ENCODE peak calls at places on chromosomes 7 and 10, in eight cellular contexts. One of them, this sample, is unnamed.

GRCh38 chr10:43822509-43823236 is 174.0 kb upstream of the ZNF32 start:
- DNase-seq in tibial nerve: no peak
- DNase-seq in neuronal stem cell: no peak
- DNase-seq in HCT116: no peak
- DNase-seq in IMR-90: no peak
- DNase-seq in heart right ventricle: no peak
- DNase-seq in brain microvascular endothelial cell: no peak
- DNase-seq in coronary artery: no peak
- DNase-seq in this sample: no peak

GRCh38 chr10:27865221-27865635 is 119.6 kb upstream of the MKX start:
- DNase-seq in HCT116: peak; percentile 7
- DNase-seq in brain microvascular endothelial cell: no peak
- DNase-seq in coronary artery: no peak
- DNase-seq in heart right ventricle: no peak
- DNase-seq in tibial nerve: no peak
- DNase-seq in neuronal stem cell: no peak
- DNase-seq in IMR-90: peak; percentile 23
- DNase-seq in this sample: no peak

GRCh38 chr7:105205592-105206211 is 183.0 kb downstream of the SRPK2 start:
- DNase-seq in HCT116: no peak
- DNase-seq in IMR-90: no peak
- DNase-seq in brain microvascular endothelial cell: no peak
- DNase-seq in coronary artery: no peak
- DNase-seq in tibial nerve: no peak
- DNase-seq in heart right ventricle: no peak
- DNase-seq in neuronal stem cell: no peak
- DNase-seq in this sample: no peak

GRCh38 chr7:74656421-74656910 is 1.1 kb upstream of the GTF2I start:
- DNase-seq in tibial nerve: peak; percentile 39
- DNase-seq in heart right ventricle: peak; percentile 63
- DNase-seq in brain microvascular endothelial cell: no peak
- DNase-seq in HCT116: no peak
- DNase-seq in neuronal stem cell: no peak
- DNase-seq in coronary artery: no peak
- DNase-seq in IMR-90: no peak
- DNase-seq in this sample: no peak

GRCh38 chr7:151897201-151897711 is 20.3 kb upstream of the PRKAG2 start:
- DNase-seq in HCT116: no peak
- DNase-seq in neuronal stem cell: no peak
- DNase-seq in coronary artery: peak; percentile 47
- DNase-seq in tibial nerve: no peak
- DNase-seq in brain microvascular endothelial cell: no peak
- DNase-seq in IMR-90: no peak
- DNase-seq in heart right ventricle: no peak
- DNase-seq in this sample: no peak

GRCh38 chr10:3411044-3411443 is 238.5 kb upstream of the PITRM1 start:
- DNase-seq in neuronal stem cell: no peak
- DNase-seq in IMR-90: no peak
- DNase-seq in tibial nerve: no peak
- DNase-seq in heart right ventricle: no peak
- DNase-seq in brain microvascular endothelial cell: no peak
- DNase-seq in coronary artery: no peak
- DNase-seq in HCT116: no peak
- DNase-seq in this sample: no peak

GRCh38 chr7:129890090-129890489 is 62.7 kb downstream of the UBE2H start:
- DNase-seq in coronary artery: no peak
- DNase-seq in HCT116: no peak
- DNase-seq in neuronal stem cell: no peak
- DNase-seq in IMR-90: no peak
- DNase-seq in brain microvascular endothelial cell: no peak
- DNase-seq in tibial nerve: no peak
- DNase-seq in heart right ventricle: no peak
- DNase-seq in this sample: no peak

GRCh38 chr10:58217612-58218011 is 50.1 kb downstream of the IPMK start:
- DNase-seq in tibial nerve: no peak
- DNase-seq in HCT116: no peak
- DNase-seq in brain microvascular endothelial cell: no peak
- DNase-seq in IMR-90: peak; percentile 44
- DNase-seq in neuronal stem cell: no peak
- DNase-seq in heart right ventricle: no peak
- DNase-seq in coronary artery: no peak
- DNase-seq in this sample: no peak

GRCh38 chr7:2142386-2142785 is 90.4 kb downstream of the MAD1L1 start:
- DNase-seq in tibial nerve: no peak
- DNase-seq in heart right ventricle: peak; percentile 70
- DNase-seq in HCT116: no peak
- DNase-seq in brain microvascular endothelial cell: no peak
- DNase-seq in IMR-90: no peak
- DNase-seq in coronary artery: no peak
- DNase-seq in neuronal stem cell: no peak
- DNase-seq in this sample: no peak

GRCh38 chr7:26664735-26665420 is 199.5 kb downstream of the SKAP2 start:
- DNase-seq in IMR-90: peak; percentile 25
- DNase-seq in brain microvascular endothelial cell: no peak
- DNase-seq in tibial nerve: no peak
- DNase-seq in coronary artery: no peak
- DNase-seq in neuronal stem cell: no peak
- DNase-seq in heart right ventricle: no peak
- DNase-seq in HCT116: no peak
- DNase-seq in this sample: no peak

GRCh38 chr7:122984021-122984420 is 11.5 kb downstream of the TAS2R16 start:
- DNase-seq in coronary artery: no peak
- DNase-seq in tibial nerve: no peak
- DNase-seq in HCT116: no peak
- DNase-seq in heart right ventricle: no peak
- DNase-seq in neuronal stem cell: no peak
- DNase-seq in brain microvascular endothelial cell: no peak
- DNase-seq in IMR-90: no peak
- DNase-seq in this sample: no peak

GRCh38 chr7:33261585-33261984 is 132.2 kb downstream of the BBS9 start:
- DNase-seq in brain microvascular endothelial cell: peak; percentile 32
- DNase-seq in neuronal stem cell: no peak
- DNase-seq in tibial nerve: no peak
- DNase-seq in HCT116: no peak
- DNase-seq in coronary artery: no peak
- DNase-seq in heart right ventricle: no peak
- DNase-seq in IMR-90: peak; percentile 53
- DNase-seq in this sample: no peak

GRCh38 chr10:15262036-15262713 is 93.7 kb upstream of the NMT2 start:
- DNase-seq in heart right ventricle: no peak
- DNase-seq in coronary artery: no peak
- DNase-seq in IMR-90: peak; percentile 20
- DNase-seq in brain microvascular endothelial cell: no peak
- DNase-seq in HCT116: no peak
- DNase-seq in neuronal stem cell: no peak
- DNase-seq in tibial nerve: peak; percentile 41
- DNase-seq in this sample: no peak

GRCh38 chr10:13920031-13920430 is 333.3 kb downstream of the PRPF18 start:
- DNase-seq in IMR-90: peak; percentile 10
- DNase-seq in brain microvascular endothelial cell: no peak
- DNase-seq in HCT116: no peak
- DNase-seq in coronary artery: no peak
- DNase-seq in tibial nerve: no peak
- DNase-seq in neuronal stem cell: no peak
- DNase-seq in heart right ventricle: no peak
- DNase-seq in this sample: no peak

GRCh38 chr7:129530881-129531391 is 28.6 kb downstream of the SMKR1 start:
- DNase-seq in IMR-90: peak; percentile 80
- DNase-seq in brain microvascular endothelial cell: peak; percentile 39
- DNase-seq in heart right ventricle: no peak
- DNase-seq in tibial nerve: no peak
- DNase-seq in neuronal stem cell: no peak
- DNase-seq in coronary artery: no peak
- DNase-seq in HCT116: peak; percentile 72
- DNase-seq in this sample: no peak

GRCh38 chr10:127882801-127883459 is 9.8 kb downstream of the CLRN3 start:
- DNase-seq in neuronal stem cell: no peak
- DNase-seq in brain microvascular endothelial cell: no peak
- DNase-seq in tibial nerve: no peak
- DNase-seq in HCT116: no peak
- DNase-seq in coronary artery: no peak
- DNase-seq in IMR-90: no peak
- DNase-seq in heart right ventricle: no peak
- DNase-seq in this sample: no peak

GRCh38 chr10:127880557-127880956 is 12.2 kb downstream of the CLRN3 start:
- DNase-seq in IMR-90: no peak
- DNase-seq in brain microvascular endothelial cell: no peak
- DNase-seq in neuronal stem cell: no peak
- DNase-seq in tibial nerve: peak; percentile 26
- DNase-seq in HCT116: no peak
- DNase-seq in heart right ventricle: no peak
- DNase-seq in coronary artery: no peak
- DNase-seq in this sample: no peak

GRCh38 chr10:127882391-127882790 is 10.3 kb downstream of the CLRN3 start:
- DNase-seq in brain microvascular endothelial cell: no peak
- DNase-seq in IMR-90: no peak
- DNase-seq in neuronal stem cell: no peak
- DNase-seq in HCT116: no peak
- DNase-seq in heart right ventricle: no peak
- DNase-seq in coronary artery: no peak
- DNase-seq in tibial nerve: no peak
- DNase-seq in this sample: no peak

GRCh38 chr10:127883516-127883915 is 9.2 kb downstream of the CLRN3 start:
- DNase-seq in HCT116: no peak
- DNase-seq in neuronal stem cell: no peak
- DNase-seq in brain microvascular endothelial cell: no peak
- DNase-seq in IMR-90: no peak
- DNase-seq in heart right ventricle: no peak
- DNase-seq in tibial nerve: no peak
- DNase-seq in coronary artery: no peak
- DNase-seq in this sample: peak; percentile 91

GRCh38 chr10:127881262-127881661 is 11.5 kb downstream of the CLRN3 start:
- DNase-seq in tibial nerve: no peak
- DNase-seq in heart right ventricle: no peak
- DNase-seq in brain microvascular endothelial cell: no peak
- DNase-seq in HCT116: no peak
- DNase-seq in neuronal stem cell: no peak
- DNase-seq in coronary artery: no peak
- DNase-seq in IMR-90: no peak
- DNase-seq in this sample: no peak
- H3K27ac ChIP-seq in tibial nerve: no peak overlapping the region
- H3K27ac ChIP-seq in heart right ventricle: no peak overlapping the region
- H3K27ac ChIP-seq in brain microvascular endothelial cell: no peak overlapping the region
- H3K27ac ChIP-seq in HCT116: no peak overlapping the region
- H3K27ac ChIP-seq in neuronal stem cell: no peak overlapping the region
- H3K27ac ChIP-seq in coronary artery: peak overlapping the region; percentile 75
- H3K27ac ChIP-seq in IMR-90: no peak overlapping the region
- H3K27ac ChIP-seq in this sample: no peak overlapping the region

GRCh38 chr7:670501-671390 is 55.8 kb upstream of the DNAAF5 start:
- DNase-seq in IMR-90: no peak
- DNase-seq in neuronal stem cell: no peak
- DNase-seq in tibial nerve: no peak
- DNase-seq in brain microvascular endothelial cell: no peak
- DNase-seq in heart right ventricle: no peak
- DNase-seq in coronary artery: no peak
- DNase-seq in HCT116: no peak
- DNase-seq in this sample: no peak

GRCh38 chr7:666454-667292 is 59.8 kb upstream of the DNAAF5 start:
- DNase-seq in tibial nerve: no peak
- DNase-seq in coronary artery: no peak
- DNase-seq in neuronal stem cell: no peak
- DNase-seq in IMR-90: no peak
- DNase-seq in HCT116: no peak
- DNase-seq in heart right ventricle: no peak
- DNase-seq in brain microvascular endothelial cell: no peak
- DNase-seq in this sample: no peak

GRCh38 chr7:668958-669357 is 57.5 kb upstream of the DNAAF5 start:
- DNase-seq in HCT116: no peak
- DNase-seq in tibial nerve: no peak
- DNase-seq in neuronal stem cell: no peak
- DNase-seq in coronary artery: no peak
- DNase-seq in brain microvascular endothelial cell: no peak
- DNase-seq in IMR-90: no peak
- DNase-seq in heart right ventricle: no peak
- DNase-seq in this sample: no peak

GRCh38 chr7:665751-666453 is 60.6 kb upstream of the DNAAF5 start:
- DNase-seq in coronary artery: no peak
- DNase-seq in HCT116: no peak
- DNase-seq in tibial nerve: no peak
- DNase-seq in brain microvascular endothelial cell: no peak
- DNase-seq in IMR-90: no peak
- DNase-seq in heart right ventricle: peak; percentile 70
- DNase-seq in neuronal stem cell: no peak
- DNase-seq in this sample: no peak

GRCh38 chr7:668139-668871 is 58.2 kb upstream of the DNAAF5 start:
- DNase-seq in tibial nerve: peak; percentile 38
- DNase-seq in coronary artery: peak; percentile 78
- DNase-seq in neuronal stem cell: no peak
- DNase-seq in HCT116: no peak
- DNase-seq in IMR-90: peak; percentile 85
- DNase-seq in heart right ventricle: no peak
- DNase-seq in brain microvascular endothelial cell: peak; percentile 29
- DNase-seq in this sample: no peak
- H3K4me3 ChIP-seq in tibial nerve: no peak overlapping the region
- H3K4me3 ChIP-seq in coronary artery: peak overlapping the region; percentile 46
- H3K4me3 ChIP-seq in neuronal stem cell: no peak overlapping the region
- H3K4me3 ChIP-seq in HCT116: no peak overlapping the region
- H3K4me3 ChIP-seq in IMR-90: no peak overlapping the region
- H3K4me3 ChIP-seq in heart right ventricle: peak overlapping the region; percentile 8
- H3K4me3 ChIP-seq in brain microvascular endothelial cell: no peak overlapping the region
- H3K4me3 ChIP-seq in this sample: peak overlapping the region; percentile 13

GRCh38 chr10:50382576-50383023 is 131.3 kb upstream of the ASAH2 start:
- DNase-seq in tibial nerve: no peak
- DNase-seq in IMR-90: no peak
- DNase-seq in HCT116: no peak
- DNase-seq in coronary artery: no peak
- DNase-seq in neuronal stem cell: no peak
- DNase-seq in heart right ventricle: no peak
- DNase-seq in brain microvascular endothelial cell: no peak
- DNase-seq in this sample: no peak
- H3K27ac ChIP-seq in tibial nerve: no peak overlapping the region
- H3K27ac ChIP-seq in IMR-90: no peak overlapping the region
- H3K27ac ChIP-seq in HCT116: no peak overlapping the region
- H3K27ac ChIP-seq in coronary artery: peak overlapping the region; percentile 26
- H3K27ac ChIP-seq in neuronal stem cell: no peak overlapping the region
- H3K27ac ChIP-seq in heart right ventricle: peak overlapping the region; percentile 68
- H3K27ac ChIP-seq in brain microvascular endothelial cell: no peak overlapping the region
- H3K27ac ChIP-seq in this sample: no peak overlapping the region

DNA sequence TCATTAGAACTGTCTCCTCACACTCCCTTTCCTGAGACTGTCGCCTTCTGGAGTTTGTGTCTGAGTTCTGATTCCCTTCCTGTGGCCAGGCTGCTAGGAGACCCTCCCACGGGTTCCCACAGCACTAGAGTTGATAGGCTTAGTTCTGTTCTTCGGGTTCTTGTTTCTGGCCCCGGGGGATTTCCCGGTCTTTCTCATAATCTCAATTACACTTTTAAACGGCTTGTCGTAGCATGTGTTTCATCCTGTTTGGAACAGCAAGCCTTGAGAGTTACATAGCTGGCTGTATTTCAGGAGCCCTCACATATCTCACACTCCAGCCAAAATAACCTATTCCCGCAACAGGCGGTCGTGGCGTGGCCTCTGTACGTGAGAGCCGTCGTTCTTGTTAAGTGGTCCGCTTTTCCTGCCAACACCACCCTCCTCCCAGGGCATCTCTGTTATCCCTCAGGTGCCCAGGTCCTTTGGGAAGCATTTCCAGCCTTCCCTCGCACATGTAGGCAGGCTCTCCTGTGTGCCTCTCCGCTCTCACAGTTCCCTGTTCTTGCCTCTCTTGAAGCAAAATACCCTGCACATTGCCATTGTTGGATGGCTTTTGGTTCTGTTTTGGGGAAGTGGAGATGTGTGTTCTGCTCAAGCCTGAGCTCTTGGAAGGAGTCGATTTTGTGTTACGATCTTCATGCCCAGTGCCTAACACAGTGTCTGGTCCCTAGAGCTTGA is 46.0 kb downstream of the CDC123 start:
- DNase-seq in neuronal stem cell: no peak
- DNase-seq in heart right ventricle: peak; percentile 31
- DNase-seq in coronary artery: no peak
- DNase-seq in HCT116: no peak
- DNase-seq in IMR-90: peak; percentile 53
- DNase-seq in tibial nerve: no peak
- DNase-seq in brain microvascular endothelial cell: peak; percentile 66
- DNase-seq in this sample: no peak
- H3K4me3 ChIP-seq in neuronal stem cell: no peak overlapping the region
- H3K4me3 ChIP-seq in heart right ventricle: no peak overlapping the region
- H3K4me3 ChIP-seq in coronary artery: peak overlapping the region; percentile 3
- H3K4me3 ChIP-seq in HCT116: no peak overlapping the region
- H3K4me3 ChIP-seq in IMR-90: no peak overlapping the region
- H3K4me3 ChIP-seq in tibial nerve: no peak overlapping the region
- H3K4me3 ChIP-seq in brain microvascular endothelial cell: no peak overlapping the region
- H3K4me3 ChIP-seq in this sample: no peak overlapping the region